ENCODE peak calls at places on chromosome 15, in six cellular contexts. U is GM03348; J is activated T-helper 1 cell treated with anti-CD3 and anti-CD28 coated beads, Interleukin-2, amount 50 U/mL, for 16 hours; H is IMR-90; D is AG04450; B is HT1080. X is an unnamed sample.

GRCh38 chr15:76333720-76334437 is 2.7 kb upstream of the ISL2 start:
- DNase-seq in U (no peak), J (no peak), H (no peak), D (no peak), B (no peak), X (peak; percentile 83)

GRCh38 chr15:33871911-33872760 is 96.2 kb upstream of the CHRM5 start:
- DNase-seq in U (peak; percentile 47), J (no peak), H (peak; percentile 21), D (no peak), B (no peak), X (no peak)

GRCh38 chr15:75720787-75721461 is 8.3 kb upstream of the CSPG4 start:
- DNase-seq in U (no peak), J (no peak), H (no peak), D (no peak), B (peak; percentile 85), X (peak; percentile 91)

GRCh38 chr15:40250304-40250656 is 11.4 kb downstream of the PAK6 start:
- DNase-seq in U (no peak), J (no peak), H (no peak), D (no peak), B (no peak), X (no peak)

GRCh38 chr15:86165263-86166204 is 85.9 kb downstream of the AGBL1 start:
- DNase-seq in U (no peak), J (no peak), H (no peak), D (no peak), B (no peak), X (no peak)

GRCh38 chr15:84638103-84638502 is 16.0 kb downstream of the WDR73 start:
- DNase-seq in U (no peak), J (no peak), H (peak; percentile 22), D (no peak), B (peak; percentile 48), X (peak; percentile 79)

GRCh38 chr15:59255647-59256380 is 49.2 kb downstream of the LDHAL6B start:
- DNase-seq in U (no peak), J (no peak), H (peak; percentile 5), D (no peak), B (no peak), X (no peak)

GRCh38 chr15:62449638-62450037 is 284.6 kb upstream of the C2CD4B start:
- DNase-seq in U (no peak), J (no peak), H (no peak), D (no peak), B (no peak), X (no peak)

GRCh38 chr15:67065531-67066005 is at the start of gene SMAD3:
- DNase-seq in U (peak; percentile 95), J (peak; percentile 55), H (peak; percentile 95), D (peak; percentile 91), B (peak; percentile 87), X (peak; percentile 95)

GRCh38 chr15:52008326-52008697 is 10.7 kb upstream of the MAPK6 start:
- DNase-seq in U (no peak), J (no peak), H (no peak), D (no peak), B (no peak), X (no peak)

GRCh38 chr15:63094495-63094931 is 27.1 kb upstream of the LACTB start:
- DNase-seq in U (peak; percentile 75), J (no peak), H (peak; percentile 86), D (peak; percentile 58), B (peak; percentile 41), X (no peak)

GRCh38 chr15:31869640-31870335 is 160.5 kb upstream of the CHRNA7 start:
- DNase-seq in U (peak; percentile 24), J (no peak), H (no peak), D (no peak), B (no peak), X (peak; percentile 68)

GRCh38 chr15:69593981-69594966 is 141.7 kb downstream of the RPLP1 start:
- DNase-seq in U (peak; percentile 51), J (no peak), H (peak; percentile 38), D (no peak), B (peak; percentile 63), X (no peak)

GRCh38 chr15:67433495-67434099 is 87.3 kb upstream of the C15orf61 start:
- DNase-seq in U (peak; percentile 81), J (no peak), H (peak; percentile 59), D (peak; percentile 16), B (peak; percentile 57), X (peak; percentile 69)

GRCh38 chr15:56886878-56887781 is 31.3 kb upstream of the TCF12 start:
- DNase-seq in U (peak; percentile 98), J (peak; percentile 48), H (peak; percentile 95), D (peak; percentile 89), B (peak; percentile 97), X (peak; percentile 93)

GRCh38 chr15:34275721-34276120 is 50.9 kb downstream of the EMC4 start:
- DNase-seq in U (no peak), J (no peak), H (no peak), D (no peak), B (no peak), X (no peak)

GRCh38 chr15:27865926-27866325 is 233.2 kb downstream of the OCA2 start:
- DNase-seq in U (no peak), J (no peak), H (no peak), D (no peak), B (no peak), X (no peak)

GRCh38 chr15:90529369-90530249 is at the start of gene CRTC3:
- DNase-seq in U (peak; percentile 96), J (peak; percentile 21), H (peak; percentile 48), D (no peak), B (no peak), X (peak; percentile 94)

GRCh38 chr15:67915374-67916050 is 75.7 kb upstream of the RNU6-1 start:
- DNase-seq in U (no peak), J (no peak), H (no peak), D (no peak), B (no peak), X (no peak)

GRCh38 chr15:70196314-70197291 is 98.9 kb upstream of the TLE3 start:
- DNase-seq in U (no peak), J (no peak), H (peak; percentile 88), D (peak; percentile 69), B (peak; percentile 92), X (peak; percentile 90)

GRCh38 chr15:37101634-37102314 is 1.4 kb upstream of the MEIS2 start:
- DNase-seq in U (peak; percentile 87), J (no peak), H (peak; percentile 70), D (no peak), B (peak; percentile 84), X (peak; percentile 92)

GRCh38 chr15:60913901-60914300 is 315.2 kb downstream of the RORA start:
- DNase-seq in U (no peak), J (no peak), H (no peak), D (no peak), B (no peak), X (no peak)

GRCh38 chr15:65638681-65639089 is 16.9 kb downstream of the SLC24A1 start:
- DNase-seq in U (peak; percentile 89), J (no peak), H (peak; percentile 81), D (peak; percentile 55), B (peak; percentile 68), X (peak; percentile 88)